ENCODE peak calls at places on chromosomes 1 and 21, in seven cellular contexts. One of them, this sample, is unnamed.

GRCh38 chr1:221169447-221169889 is 290.2 kb downstream of the HLX start:
- DNase-seq in fibroblast of mammary gland: no peak
- DNase-seq in fibroblast of pulmonary artery: peak
- DNase-seq in GM03348: peak
- DNase-seq in NCI-H1092: no peak
- DNase-seq in caudate nucleus: no peak
- DNase-seq in epithelial cell of esophagus: peak
- DNase-seq in this sample: no peak

GRCh38 chr1:60670313-60670712 is 412.0 kb upstream of the NFIA start:
- DNase-seq in fibroblast of mammary gland: no peak
- DNase-seq in fibroblast of pulmonary artery: no peak
- DNase-seq in GM03348: no peak
- DNase-seq in NCI-H1092: no peak
- DNase-seq in caudate nucleus: no peak
- DNase-seq in epithelial cell of esophagus: no peak
- DNase-seq in this sample: no peak

GRCh38 chr1:177863776-177864175 is 106.1 kb downstream of the SEC16B start:
- DNase-seq in fibroblast of mammary gland: no peak
- DNase-seq in fibroblast of pulmonary artery: peak
- DNase-seq in GM03348: no peak
- DNase-seq in NCI-H1092: no peak
- DNase-seq in caudate nucleus: no peak
- DNase-seq in epithelial cell of esophagus: no peak
- DNase-seq in this sample: no peak

GRCh38 chr1:192632188-192632587 is 3.8 kb upstream of the RGS13 start:
- DNase-seq in fibroblast of mammary gland: no peak
- DNase-seq in fibroblast of pulmonary artery: no peak
- DNase-seq in GM03348: no peak
- DNase-seq in NCI-H1092: no peak
- DNase-seq in caudate nucleus: no peak
- DNase-seq in epithelial cell of esophagus: no peak
- DNase-seq in this sample: no peak

GRCh38 chr1:91653183-91653582 is 152.5 kb downstream of the CDC7 start:
- DNase-seq in fibroblast of mammary gland: no peak
- DNase-seq in fibroblast of pulmonary artery: no peak
- DNase-seq in GM03348: no peak
- DNase-seq in NCI-H1092: no peak
- DNase-seq in caudate nucleus: no peak
- DNase-seq in epithelial cell of esophagus: no peak
- DNase-seq in this sample: no peak

GRCh38 chr1:23574265-23574754 is 15.0 kb upstream of the ID3 start:
- DNase-seq in fibroblast of mammary gland: no peak
- DNase-seq in fibroblast of pulmonary artery: no peak
- DNase-seq in GM03348: no peak
- DNase-seq in NCI-H1092: no peak
- DNase-seq in caudate nucleus: no peak
- DNase-seq in epithelial cell of esophagus: no peak
- DNase-seq in this sample: no peak

GRCh38 chr1:205025239-205025638 is 17.8 kb upstream of the CNTN2 start:
- DNase-seq in fibroblast of mammary gland: no peak
- DNase-seq in fibroblast of pulmonary artery: no peak
- DNase-seq in GM03348: no peak
- DNase-seq in NCI-H1092: no peak
- DNase-seq in caudate nucleus: no peak
- DNase-seq in epithelial cell of esophagus: no peak
- DNase-seq in this sample: no peak

GRCh38 chr1:77263708-77264107 is 18.1 kb upstream of the AK5 start:
- DNase-seq in fibroblast of mammary gland: no peak
- DNase-seq in fibroblast of pulmonary artery: no peak
- DNase-seq in GM03348: no peak
- DNase-seq in NCI-H1092: no peak
- DNase-seq in caudate nucleus: no peak
- DNase-seq in epithelial cell of esophagus: no peak
- DNase-seq in this sample: no peak

GRCh38 chr1:192232859-192233417 is 74.7 kb downstream of the RGS18 start:
- DNase-seq in fibroblast of mammary gland: no peak
- DNase-seq in fibroblast of pulmonary artery: no peak
- DNase-seq in GM03348: no peak
- DNase-seq in NCI-H1092: no peak
- DNase-seq in caudate nucleus: no peak
- DNase-seq in epithelial cell of esophagus: no peak
- DNase-seq in this sample: no peak

GRCh38 chr21:26820473-26820872 is 24.7 kb downstream of the ADAMTS1 start:
- DNase-seq in fibroblast of mammary gland: no peak
- DNase-seq in fibroblast of pulmonary artery: no peak
- DNase-seq in GM03348: no peak
- DNase-seq in NCI-H1092: no peak
- DNase-seq in caudate nucleus: no peak
- DNase-seq in epithelial cell of esophagus: no peak
- DNase-seq in this sample: no peak

GRCh38 chr1:61085191-61086086 is 3.1 kb downstream of the NFIA start:
- DNase-seq in fibroblast of mammary gland: no peak
- DNase-seq in fibroblast of pulmonary artery: no peak
- DNase-seq in GM03348: no peak
- DNase-seq in NCI-H1092: no peak
- DNase-seq in caudate nucleus: no peak
- DNase-seq in epithelial cell of esophagus: no peak
- DNase-seq in this sample: no peak

GRCh38 chr1:94105957-94106529 is 14.9 kb downstream of the ABCA4 start:
- DNase-seq in fibroblast of mammary gland: peak
- DNase-seq in fibroblast of pulmonary artery: no peak
- DNase-seq in GM03348: no peak
- DNase-seq in NCI-H1092: no peak
- DNase-seq in caudate nucleus: no peak
- DNase-seq in epithelial cell of esophagus: no peak
- DNase-seq in this sample: peak

GRCh38 chr1:14875781-14876564 is 277.5 kb downstream of the KAZN start:
- DNase-seq in fibroblast of mammary gland: no peak
- DNase-seq in fibroblast of pulmonary artery: no peak
- DNase-seq in GM03348: no peak
- DNase-seq in NCI-H1092: no peak
- DNase-seq in caudate nucleus: no peak
- DNase-seq in epithelial cell of esophagus: peak
- DNase-seq in this sample: no peak

GRCh38 chr21:42102063-42102462 is 30.9 kb downstream of the UMODL1 start:
- DNase-seq in fibroblast of mammary gland: no peak
- DNase-seq in fibroblast of pulmonary artery: no peak
- DNase-seq in GM03348: no peak
- DNase-seq in NCI-H1092: no peak
- DNase-seq in caudate nucleus: no peak
- DNase-seq in epithelial cell of esophagus: peak
- DNase-seq in this sample: no peak

GRCh38 chr1:40140211-40140709 is 20.9 kb upstream of the RLF start:
- DNase-seq in fibroblast of mammary gland: no peak
- DNase-seq in fibroblast of pulmonary artery: no peak
- DNase-seq in GM03348: peak
- DNase-seq in NCI-H1092: no peak
- DNase-seq in caudate nucleus: no peak
- DNase-seq in epithelial cell of esophagus: peak
- DNase-seq in this sample: no peak

GRCh38 chr1:248841702-248842395 is 3.8 kb downstream of the ZNF672 start:
- DNase-seq in fibroblast of mammary gland: peak
- DNase-seq in fibroblast of pulmonary artery: peak
- DNase-seq in GM03348: peak
- DNase-seq in NCI-H1092: no peak
- DNase-seq in caudate nucleus: no peak
- DNase-seq in epithelial cell of esophagus: peak
- DNase-seq in this sample: no peak

GRCh38 chr1:234918216-234918841 is 210.3 kb downstream of the TOMM20 start:
- DNase-seq in fibroblast of mammary gland: no peak
- DNase-seq in fibroblast of pulmonary artery: peak
- DNase-seq in GM03348: no peak
- DNase-seq in NCI-H1092: no peak
- DNase-seq in caudate nucleus: no peak
- DNase-seq in epithelial cell of esophagus: no peak
- DNase-seq in this sample: no peak

GRCh38 chr1:172723251-172723650 is 64.3 kb downstream of the FASLG start:
- DNase-seq in fibroblast of mammary gland: peak
- DNase-seq in fibroblast of pulmonary artery: peak
- DNase-seq in GM03348: no peak
- DNase-seq in NCI-H1092: no peak
- DNase-seq in caudate nucleus: no peak
- DNase-seq in epithelial cell of esophagus: no peak
- DNase-seq in this sample: no peak

GRCh38 chr1:227541796-227542152 is 21.6 kb upstream of the ZNF678 start:
- DNase-seq in fibroblast of mammary gland: no peak
- DNase-seq in fibroblast of pulmonary artery: no peak
- DNase-seq in GM03348: no peak
- DNase-seq in NCI-H1092: no peak
- DNase-seq in caudate nucleus: no peak
- DNase-seq in epithelial cell of esophagus: no peak
- DNase-seq in this sample: no peak

GRCh38 chr1:44496541-44497171 is 91.6 kb downstream of the RNF220 start:
- DNase-seq in fibroblast of mammary gland: no peak
- DNase-seq in fibroblast of pulmonary artery: no peak
- DNase-seq in GM03348: no peak
- DNase-seq in NCI-H1092: no peak
- DNase-seq in caudate nucleus: no peak
- DNase-seq in epithelial cell of esophagus: no peak
- DNase-seq in this sample: peak

GRCh38 chr21:35050348-35051286 is 1.5 kb upstream of the RUNX1 start:
- DNase-seq in fibroblast of mammary gland: peak
- DNase-seq in fibroblast of pulmonary artery: no peak
- DNase-seq in GM03348: no peak
- DNase-seq in NCI-H1092: no peak
- DNase-seq in caudate nucleus: no peak
- DNase-seq in epithelial cell of esophagus: no peak
- DNase-seq in this sample: peak

GRCh38 chr21:32543975-32544374 is 41.3 kb downstream of the TCP10L start:
- DNase-seq in fibroblast of mammary gland: no peak
- DNase-seq in fibroblast of pulmonary artery: no peak
- DNase-seq in GM03348: no peak
- DNase-seq in NCI-H1092: no peak
- DNase-seq in caudate nucleus: no peak
- DNase-seq in epithelial cell of esophagus: no peak
- DNase-seq in this sample: no peak

GRCh38 chr1:107572674-107573205 is 392.2 kb downstream of the VAV3 start:
- DNase-seq in fibroblast of mammary gland: peak
- DNase-seq in fibroblast of pulmonary artery: peak
- DNase-seq in GM03348: peak
- DNase-seq in NCI-H1092: no peak
- DNase-seq in caudate nucleus: no peak
- DNase-seq in epithelial cell of esophagus: peak
- DNase-seq in this sample: peak

GRCh38 chr1:5926686-5927435 is 65.4 kb downstream of the NPHP4 start:
- DNase-seq in fibroblast of mammary gland: no peak
- DNase-seq in fibroblast of pulmonary artery: no peak
- DNase-seq in GM03348: no peak
- DNase-seq in NCI-H1092: no peak
- DNase-seq in caudate nucleus: no peak
- DNase-seq in epithelial cell of esophagus: no peak
- DNase-seq in this sample: no peak

GRCh38 chr1:205321109-205321958 is at the start of gene NUAK2:
- DNase-seq in fibroblast of mammary gland: peak
- DNase-seq in fibroblast of pulmonary artery: peak
- DNase-seq in GM03348: peak
- DNase-seq in NCI-H1092: peak
- DNase-seq in caudate nucleus: peak
- DNase-seq in epithelial cell of esophagus: peak
- DNase-seq in this sample: peak

This sample was measured in Ammon's horn.